ENCODE peak calls at places on chromosomes 3 and 15, in nine cellular contexts. F is gastrocnemius medialis, I is H54, E is suprapubic skin, P is HepG2, A is vagina, O is adrenal gland, J is uterus, Y is right lobe of liver. S is an unnamed sample.

GRCh38 chr3:120052225-120052624 is 42.0 kb downstream of the GSK3B start:
- DNase-seq in F (no peak), I (no peak), E (no peak), P (no peak), A (no peak), O (no peak), J (no peak), Y (no peak), S (no peak)

GRCh38 chr3:111810909-111811308 is 48.2 kb upstream of the PHLDB2 start:
- DNase-seq in F (no peak), I (peak; percentile 6), E (no peak), P (peak; percentile 13), A (no peak), O (no peak), J (no peak), Y (no peak), S (no peak)

GRCh38 chr3:178289544-178290160 is 246.6 kb upstream of the KCNMB2 start:
- DNase-seq in F (peak; percentile 29), I (no peak), E (no peak), P (no peak), A (no peak), O (no peak), J (peak; percentile 45), Y (no peak), S (no peak)

GRCh38 chr3:42085641-42086376 is 5.3 kb upstream of the TRAK1 start:
- DNase-seq in F (no peak), I (no peak), E (no peak), P (no peak), A (no peak), O (no peak), J (no peak), Y (no peak), S (no peak)

GRCh38 chr3:53808496-53808895 is 37.7 kb downstream of the CHDH start:
- DNase-seq in F (no peak), I (no peak), E (no peak), P (no peak), A (no peak), O (peak; percentile 13), J (no peak), Y (no peak), S (no peak)

GRCh38 chr3:53787016-53787415 is 59.2 kb downstream of the CHDH start:
- DNase-seq in F (no peak), I (no peak), E (no peak), P (no peak), A (no peak), O (no peak), J (no peak), Y (no peak), S (no peak)

GRCh38 chr3:194547042-194547441 is 60.2 kb upstream of the ATP13A3 start:
- DNase-seq in F (no peak), I (no peak), E (no peak), P (no peak), A (no peak), O (no peak), J (no peak), Y (no peak), S (no peak)

GRCh38 chr3:138845071-138845685 is 10.4 kb upstream of the PIK3CB start:
- DNase-seq in F (no peak), I (no peak), E (no peak), P (no peak), A (no peak), O (no peak), J (no peak), Y (no peak), S (no peak)

GRCh38 chr15:80856809-80857377 is 77.7 kb downstream of the CEMIP start:
- DNase-seq in F (peak; percentile 48), I (peak; percentile 38), E (no peak), P (peak; percentile 97), A (no peak), O (no peak), J (peak; percentile 43), Y (peak; percentile 85), S (no peak)

GRCh38 chr3:66425032-66425431 is 75.8 kb downstream of the LRIG1 start:
- DNase-seq in F (peak; percentile 90), I (no peak), E (no peak), P (no peak), A (no peak), O (peak; percentile 25), J (peak; percentile 72), Y (peak; percentile 82), S (no peak)

DNA sequence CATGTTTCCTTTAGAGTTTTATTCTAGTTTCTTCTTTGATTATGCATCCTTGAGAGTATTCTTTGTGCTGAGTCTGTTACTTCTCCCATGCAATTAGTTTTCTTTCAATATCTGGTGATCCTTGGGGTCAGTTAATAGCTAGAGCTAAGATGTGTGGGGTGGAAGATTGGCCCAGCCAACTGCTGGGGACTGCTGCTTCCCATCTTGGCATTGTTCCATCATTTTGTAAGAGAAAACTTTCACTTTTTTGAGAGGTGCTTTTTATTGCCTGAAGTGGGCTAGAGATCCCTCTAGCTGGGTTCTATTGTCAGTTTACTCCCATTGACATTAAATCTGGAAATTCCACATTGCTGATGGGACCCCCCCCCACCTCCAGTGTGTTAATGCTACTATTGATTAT is 15.4 kb downstream of the BCL2L10 start:
- DNase-seq in F (no peak), I (no peak), E (no peak), P (no peak), A (no peak), O (no peak), J (no peak), Y (no peak), S (no peak)
- TF ChIP-seq POLR2A in F (no peak), I (no peak), E (no peak), P (no peak), A (no peak), O (no peak), J (no peak), Y (no peak), S (no peak)

GRCh38 chr3:176262071-176262470 is 935.2 kb downstream of the TBL1XR1 start:
- DNase-seq in F (no peak), I (no peak), E (no peak), P (no peak), A (no peak), O (no peak), J (no peak), Y (no peak), S (no peak)
- TF ChIP-seq POLR2A in F (no peak), I (no peak), E (no peak), P (no peak), A (no peak), O (no peak), J (no peak), Y (no peak), S (no peak)

DNA sequence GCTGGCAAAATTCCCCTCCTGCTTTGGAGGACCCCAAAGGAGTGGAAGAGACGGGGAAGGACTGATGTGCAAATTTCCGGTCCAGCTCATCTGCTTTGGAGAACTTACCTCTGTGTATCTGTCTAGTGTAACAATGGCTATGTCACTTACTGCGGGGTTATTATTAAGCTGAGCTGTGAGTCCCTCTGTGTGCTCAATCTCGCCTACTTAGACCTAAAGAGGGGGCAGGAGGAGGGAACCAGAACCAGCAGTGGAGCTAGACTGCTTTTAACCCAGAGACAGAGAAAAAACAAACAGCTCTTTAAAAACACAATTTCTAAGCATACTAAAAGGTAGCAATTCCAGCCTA is 77.0 kb downstream of the MYO1E start:
- DNase-seq in F (no peak), I (no peak), E (no peak), P (no peak), A (no peak), O (no peak), J (no peak), Y (no peak), S (no peak)
- TF ChIP-seq POLR2A in F (no peak), I (no peak), E (no peak), P (no peak), A (no peak), O (no peak), J (no peak), Y (no peak), S (no peak)

DNA sequence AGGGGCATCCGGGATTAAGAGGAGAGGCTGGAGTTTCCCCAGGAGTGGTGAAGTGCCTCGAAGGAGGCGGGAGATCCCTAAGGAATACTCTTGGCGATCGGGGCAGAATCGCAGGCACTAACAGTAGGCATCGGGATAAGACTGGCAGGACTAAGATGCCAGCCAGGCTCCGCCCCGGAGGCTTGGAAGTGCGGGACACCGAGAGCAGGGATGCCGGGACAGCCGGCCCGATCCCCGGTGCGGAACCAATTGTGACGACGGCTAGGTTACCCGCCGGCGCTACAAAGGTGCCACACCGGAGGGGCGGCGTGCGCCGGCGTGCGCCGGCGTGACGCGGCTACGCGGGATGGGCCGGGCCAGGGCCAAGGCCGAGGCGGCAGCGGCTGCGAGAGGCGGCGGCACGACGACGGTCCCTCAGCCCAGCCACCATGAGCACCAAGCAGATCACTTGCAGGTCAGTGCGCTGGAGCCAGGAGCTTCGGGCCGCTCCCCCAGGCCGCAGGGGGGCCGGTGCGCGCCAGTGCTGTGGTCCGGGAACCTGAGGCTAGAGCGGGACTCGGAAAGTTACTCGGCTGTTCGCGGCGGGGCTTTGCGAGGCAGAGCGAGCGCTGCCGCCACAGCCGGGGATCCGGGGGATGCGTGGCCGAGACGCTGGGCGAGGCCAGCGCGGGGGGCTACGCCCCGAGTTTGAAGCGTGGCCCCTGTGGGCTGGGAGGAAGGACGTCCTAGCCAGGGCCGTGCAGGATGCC is at the start of gene MKRN2:
- DNase-seq in F (peak; percentile 84), I (peak; percentile 80), E (peak; percentile 93), P (peak; percentile 64), A (no peak), O (peak; percentile 89), J (peak; percentile 75), Y (peak; percentile 91), S (peak; percentile 22)
- TF ChIP-seq POLR2A in F (peak; percentile 99), I (peak; percentile 99), E (peak; percentile 90), P (peak; percentile 94), A (no peak), O (peak; percentile 98), J (peak; percentile 92), Y (peak; percentile 97), S (peak; percentile 99)

DNA sequence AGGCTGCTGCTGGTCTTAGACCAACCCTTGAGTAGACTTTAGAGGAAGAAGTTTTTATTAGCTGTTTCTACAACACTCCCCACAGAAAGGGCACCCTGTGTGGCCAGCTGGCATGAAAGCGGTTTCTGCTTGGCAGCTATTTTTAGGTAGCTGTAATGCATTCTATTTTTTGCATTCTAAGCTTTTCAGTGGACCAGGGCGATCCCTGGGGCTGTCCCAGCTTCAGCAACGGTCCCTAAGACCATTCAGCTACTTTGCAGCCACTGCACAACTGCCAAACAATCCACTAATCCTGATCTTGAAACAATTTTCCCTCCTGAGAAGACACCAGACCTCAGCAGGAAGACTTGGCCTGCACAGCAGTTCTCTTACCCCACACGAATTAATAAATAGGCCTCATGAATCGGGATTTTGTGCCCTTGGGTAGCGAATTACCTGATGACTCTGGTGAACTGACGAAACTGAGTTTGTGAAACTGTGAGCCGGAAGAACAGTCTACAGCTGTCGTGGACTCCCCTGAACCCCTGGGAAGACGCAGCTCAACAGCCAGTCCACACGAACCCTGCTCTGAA is 14.6 kb upstream of the TFRC start:
- DNase-seq in F (peak; percentile 83), I (no peak), E (no peak), P (no peak), A (no peak), O (no peak), J (no peak), Y (peak; percentile 60), S (no peak)
- TF ChIP-seq POLR2A in F (no peak), I (no peak), E (no peak), P (no peak), A (no peak), O (no peak), J (no peak), Y (no peak), S (no peak)

S was measured in esophagus squamous epithelium.